ENCODE peak calls at places on chromosome 9, in ten cellular contexts. One of them, this sample, is unnamed.
A peak's percentile ranks its signal among the peaks of the same experiment; 100 is the strongest.

GRCh38 chr9:124652203-124652992 is 118.7 kb downstream of the NR6A1 start:
- DNase-seq in colonic mucosa: no peak
- DNase-seq in transverse colon: no peak
- DNase-seq in cardiac muscle cell: peak; percentile 60
- DNase-seq in fibroblast of pulmonary artery: peak; percentile 72
- DNase-seq in mucosa of descending colon: no peak
- DNase-seq in hepatocyte: peak; percentile 52
- DNase-seq in heart left ventricle: no peak
- DNase-seq in cardiac fibroblast: peak; percentile 68
- DNase-seq in tibial nerve: no peak
- DNase-seq in this sample: no peak

GRCh38 chr9:93264338-93265125 is 80.6 kb downstream of the WNK2 start:
- DNase-seq in colonic mucosa: peak; percentile 15
- DNase-seq in transverse colon: no peak
- DNase-seq in cardiac muscle cell: no peak
- DNase-seq in fibroblast of pulmonary artery: no peak
- DNase-seq in mucosa of descending colon: peak; percentile 17
- DNase-seq in hepatocyte: peak; percentile 2
- DNase-seq in heart left ventricle: no peak
- DNase-seq in cardiac fibroblast: no peak
- DNase-seq in tibial nerve: no peak
- DNase-seq in this sample: no peak

GRCh38 chr9:27151693-27152397 is 42.8 kb downstream of the TEK start:
- DNase-seq in colonic mucosa: no peak
- DNase-seq in transverse colon: no peak
- DNase-seq in cardiac muscle cell: no peak
- DNase-seq in fibroblast of pulmonary artery: peak; percentile 82
- DNase-seq in mucosa of descending colon: no peak
- DNase-seq in hepatocyte: no peak
- DNase-seq in heart left ventricle: no peak
- DNase-seq in cardiac fibroblast: peak; percentile 85
- DNase-seq in tibial nerve: no peak
- DNase-seq in this sample: no peak

GRCh38 chr9:71544464-71544863 is 223.8 kb downstream of the CEMIP2 start:
- DNase-seq in colonic mucosa: no peak
- DNase-seq in transverse colon: no peak
- DNase-seq in cardiac muscle cell: no peak
- DNase-seq in fibroblast of pulmonary artery: no peak
- DNase-seq in mucosa of descending colon: no peak
- DNase-seq in hepatocyte: no peak
- DNase-seq in heart left ventricle: no peak
- DNase-seq in cardiac fibroblast: no peak
- DNase-seq in tibial nerve: no peak
- DNase-seq in this sample: no peak

GRCh38 chr9:116081437-116082110 is 72.0 kb upstream of the PAPPA start:
- DNase-seq in colonic mucosa: no peak
- DNase-seq in transverse colon: no peak
- DNase-seq in cardiac muscle cell: no peak
- DNase-seq in fibroblast of pulmonary artery: peak; percentile 48
- DNase-seq in mucosa of descending colon: no peak
- DNase-seq in hepatocyte: peak; percentile 7
- DNase-seq in heart left ventricle: no peak
- DNase-seq in cardiac fibroblast: peak; percentile 74
- DNase-seq in tibial nerve: no peak
- DNase-seq in this sample: no peak

GRCh38 chr9:114318416-114318815 is 4.5 kb upstream of the ORM1 start:
- DNase-seq in colonic mucosa: peak; percentile 6
- DNase-seq in transverse colon: no peak
- DNase-seq in cardiac muscle cell: no peak
- DNase-seq in fibroblast of pulmonary artery: no peak
- DNase-seq in mucosa of descending colon: no peak
- DNase-seq in hepatocyte: no peak
- DNase-seq in heart left ventricle: no peak
- DNase-seq in cardiac fibroblast: no peak
- DNase-seq in tibial nerve: no peak
- DNase-seq in this sample: no peak

GRCh38 chr9:133261103-133261752 is 13.8 kb downstream of the ABO start:
- DNase-seq in colonic mucosa: no peak
- DNase-seq in transverse colon: no peak
- DNase-seq in cardiac muscle cell: no peak
- DNase-seq in fibroblast of pulmonary artery: no peak
- DNase-seq in mucosa of descending colon: no peak
- DNase-seq in hepatocyte: no peak
- DNase-seq in heart left ventricle: no peak
- DNase-seq in cardiac fibroblast: no peak
- DNase-seq in tibial nerve: no peak
- DNase-seq in this sample: no peak

GRCh38 chr9:132099741-132100407 is 20.2 kb upstream of the MED27 start:
- DNase-seq in colonic mucosa: no peak
- DNase-seq in transverse colon: no peak
- DNase-seq in cardiac muscle cell: no peak
- DNase-seq in fibroblast of pulmonary artery: no peak
- DNase-seq in mucosa of descending colon: no peak
- DNase-seq in hepatocyte: no peak
- DNase-seq in heart left ventricle: no peak
- DNase-seq in cardiac fibroblast: no peak
- DNase-seq in tibial nerve: no peak
- DNase-seq in this sample: no peak

GRCh38 chr9:124810513-124811355 is 33.8 kb downstream of the OLFML2A start:
- DNase-seq in colonic mucosa: no peak
- DNase-seq in transverse colon: no peak
- DNase-seq in cardiac muscle cell: peak; percentile 60
- DNase-seq in fibroblast of pulmonary artery: peak; percentile 67
- DNase-seq in mucosa of descending colon: no peak
- DNase-seq in hepatocyte: peak; percentile 79
- DNase-seq in heart left ventricle: peak; percentile 28
- DNase-seq in cardiac fibroblast: peak; percentile 78
- DNase-seq in tibial nerve: no peak
- DNase-seq in this sample: no peak

GRCh38 chr9:79196606-79197005 is 375.2 kb upstream of the TLE4 start:
- DNase-seq in colonic mucosa: no peak
- DNase-seq in transverse colon: no peak
- DNase-seq in cardiac muscle cell: no peak
- DNase-seq in fibroblast of pulmonary artery: peak; percentile 47
- DNase-seq in mucosa of descending colon: no peak
- DNase-seq in hepatocyte: no peak
- DNase-seq in heart left ventricle: no peak
- DNase-seq in cardiac fibroblast: peak; percentile 32
- DNase-seq in tibial nerve: no peak
- DNase-seq in this sample: no peak

GRCh38 chr9:91516781-91517180 is 93.1 kb upstream of the NFIL3 start:
- DNase-seq in colonic mucosa: no peak
- DNase-seq in transverse colon: no peak
- DNase-seq in cardiac muscle cell: no peak
- DNase-seq in fibroblast of pulmonary artery: no peak
- DNase-seq in mucosa of descending colon: no peak
- DNase-seq in hepatocyte: no peak
- DNase-seq in heart left ventricle: no peak
- DNase-seq in cardiac fibroblast: no peak
- DNase-seq in tibial nerve: no peak
- DNase-seq in this sample: no peak

GRCh38 chr9:114930063-114930812 is at the start of gene TNFSF8:
- DNase-seq in colonic mucosa: peak; percentile 29
- DNase-seq in transverse colon: peak; percentile 35
- DNase-seq in cardiac muscle cell: no peak
- DNase-seq in fibroblast of pulmonary artery: no peak
- DNase-seq in mucosa of descending colon: peak; percentile 40
- DNase-seq in hepatocyte: no peak
- DNase-seq in heart left ventricle: no peak
- DNase-seq in cardiac fibroblast: no peak
- DNase-seq in tibial nerve: no peak
- DNase-seq in this sample: no peak

GRCh38 chr9:94269264-94269663 is 10.2 kb downstream of the ZNF169 start:
- DNase-seq in colonic mucosa: no peak
- DNase-seq in transverse colon: no peak
- DNase-seq in cardiac muscle cell: no peak
- DNase-seq in fibroblast of pulmonary artery: no peak
- DNase-seq in mucosa of descending colon: no peak
- DNase-seq in hepatocyte: no peak
- DNase-seq in heart left ventricle: no peak
- DNase-seq in cardiac fibroblast: no peak
- DNase-seq in tibial nerve: no peak
- DNase-seq in this sample: no peak

GRCh38 chr9:34381323-34381722 is 4.6 kb upstream of the MYORG start:
- DNase-seq in colonic mucosa: peak; percentile 57
- DNase-seq in transverse colon: peak; percentile 63
- DNase-seq in cardiac muscle cell: no peak
- DNase-seq in fibroblast of pulmonary artery: no peak
- DNase-seq in mucosa of descending colon: peak; percentile 75
- DNase-seq in hepatocyte: peak; percentile 13
- DNase-seq in heart left ventricle: no peak
- DNase-seq in cardiac fibroblast: no peak
- DNase-seq in tibial nerve: no peak
- DNase-seq in this sample: no peak

DNA sequence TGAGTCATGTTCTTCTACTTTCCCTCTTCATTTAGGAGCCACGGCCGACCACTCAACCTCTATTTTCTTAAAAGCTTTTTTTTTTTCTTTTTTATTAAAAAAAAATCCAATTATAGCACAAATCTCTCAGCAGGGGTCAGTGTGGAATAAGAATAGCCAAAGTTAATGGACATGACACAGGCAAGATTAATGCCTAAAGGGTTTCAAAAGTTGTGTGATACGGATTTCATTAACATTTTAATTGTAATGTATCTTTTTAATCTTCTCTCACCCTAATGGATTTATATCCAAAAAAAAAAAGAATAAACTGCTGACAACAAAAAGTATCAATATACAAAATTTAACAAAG is 5.4 kb downstream of the NACC2 start:
- DNase-seq in colonic mucosa: no peak
- DNase-seq in transverse colon: no peak
- DNase-seq in cardiac muscle cell: no peak
- DNase-seq in fibroblast of pulmonary artery: peak; percentile 67
- DNase-seq in mucosa of descending colon: no peak
- DNase-seq in hepatocyte: no peak
- DNase-seq in heart left ventricle: no peak
- DNase-seq in cardiac fibroblast: peak; percentile 67
- DNase-seq in tibial nerve: no peak
- DNase-seq in this sample: no peak
- TF ChIP-seq CTCF in colonic mucosa: no peak
- TF ChIP-seq CTCF in transverse colon: peak; percentile 38
- TF ChIP-seq CTCF in cardiac muscle cell: peak; percentile 42
- TF ChIP-seq CTCF in fibroblast of pulmonary artery: peak; percentile 47
- TF ChIP-seq CTCF in mucosa of descending colon: no peak
- TF ChIP-seq CTCF in hepatocyte: peak; percentile 53
- TF ChIP-seq CTCF in heart left ventricle: peak; percentile 58
- TF ChIP-seq CTCF in cardiac fibroblast: peak; percentile 40
- TF ChIP-seq CTCF in tibial nerve: peak; percentile 11
- TF ChIP-seq CTCF in this sample: no peak

GRCh38 chr9:117714282-117714681 is 10.1 kb downstream of the TLR4 start:
- DNase-seq in colonic mucosa: no peak
- DNase-seq in transverse colon: no peak
- DNase-seq in cardiac muscle cell: no peak
- DNase-seq in fibroblast of pulmonary artery: no peak
- DNase-seq in mucosa of descending colon: peak; percentile 37
- DNase-seq in hepatocyte: peak; percentile 9
- DNase-seq in heart left ventricle: no peak
- DNase-seq in cardiac fibroblast: no peak
- DNase-seq in tibial nerve: no peak
- DNase-seq in this sample: no peak
- TF ChIP-seq CTCF in colonic mucosa: no peak
- TF ChIP-seq CTCF in transverse colon: no peak
- TF ChIP-seq CTCF in cardiac muscle cell: no peak
- TF ChIP-seq CTCF in fibroblast of pulmonary artery: no peak
- TF ChIP-seq CTCF in mucosa of descending colon: no peak
- TF ChIP-seq CTCF in hepatocyte: peak; percentile 14
- TF ChIP-seq CTCF in heart left ventricle: no peak
- TF ChIP-seq CTCF in cardiac fibroblast: no peak
- TF ChIP-seq CTCF in tibial nerve: no peak
- TF ChIP-seq CTCF in this sample: no peak

GRCh38 chr9:18229992-18230676 is 243.8 kb upstream of the ADAMTSL1 start:
- DNase-seq in colonic mucosa: no peak
- DNase-seq in transverse colon: no peak
- DNase-seq in cardiac muscle cell: no peak
- DNase-seq in fibroblast of pulmonary artery: no peak
- DNase-seq in mucosa of descending colon: no peak
- DNase-seq in hepatocyte: no peak
- DNase-seq in heart left ventricle: no peak
- DNase-seq in cardiac fibroblast: no peak
- DNase-seq in tibial nerve: no peak
- DNase-seq in this sample: no peak
- TF ChIP-seq CTCF in colonic mucosa: no peak
- TF ChIP-seq CTCF in transverse colon: no peak
- TF ChIP-seq CTCF in cardiac muscle cell: no peak
- TF ChIP-seq CTCF in fibroblast of pulmonary artery: peak; percentile 3
- TF ChIP-seq CTCF in mucosa of descending colon: no peak
- TF ChIP-seq CTCF in hepatocyte: peak; percentile 21
- TF ChIP-seq CTCF in heart left ventricle: no peak
- TF ChIP-seq CTCF in cardiac fibroblast: no peak
- TF ChIP-seq CTCF in tibial nerve: no peak
- TF ChIP-seq CTCF in this sample: no peak

GRCh38 chr9:122314193-122314592 is 49.5 kb downstream of the MRRF start:
- DNase-seq in colonic mucosa: no peak
- DNase-seq in transverse colon: no peak
- DNase-seq in cardiac muscle cell: no peak
- DNase-seq in fibroblast of pulmonary artery: no peak
- DNase-seq in mucosa of descending colon: no peak
- DNase-seq in hepatocyte: no peak
- DNase-seq in heart left ventricle: no peak
- DNase-seq in cardiac fibroblast: no peak
- DNase-seq in tibial nerve: no peak
- DNase-seq in this sample: no peak

GRCh38 chr9:122307036-122307435 is 42.4 kb downstream of the MRRF start:
- DNase-seq in colonic mucosa: no peak
- DNase-seq in transverse colon: no peak
- DNase-seq in cardiac muscle cell: peak; percentile 13
- DNase-seq in fibroblast of pulmonary artery: no peak
- DNase-seq in mucosa of descending colon: no peak
- DNase-seq in hepatocyte: no peak
- DNase-seq in heart left ventricle: no peak
- DNase-seq in cardiac fibroblast: no peak
- DNase-seq in tibial nerve: no peak
- DNase-seq in this sample: no peak

GRCh38 chr9:122315534-122315933 is 50.9 kb downstream of the MRRF start:
- DNase-seq in colonic mucosa: no peak
- DNase-seq in transverse colon: no peak
- DNase-seq in cardiac muscle cell: no peak
- DNase-seq in fibroblast of pulmonary artery: no peak
- DNase-seq in mucosa of descending colon: no peak
- DNase-seq in hepatocyte: no peak
- DNase-seq in heart left ventricle: no peak
- DNase-seq in cardiac fibroblast: peak; percentile 25
- DNase-seq in tibial nerve: no peak
- DNase-seq in this sample: no peak

GRCh38 chr9:122307925-122308324 is 43.2 kb downstream of the MRRF start:
- DNase-seq in colonic mucosa: no peak
- DNase-seq in transverse colon: no peak
- DNase-seq in cardiac muscle cell: no peak
- DNase-seq in fibroblast of pulmonary artery: peak; percentile 26
- DNase-seq in mucosa of descending colon: no peak
- DNase-seq in hepatocyte: no peak
- DNase-seq in heart left ventricle: no peak
- DNase-seq in cardiac fibroblast: peak; percentile 32
- DNase-seq in tibial nerve: no peak
- DNase-seq in this sample: no peak

DNA sequence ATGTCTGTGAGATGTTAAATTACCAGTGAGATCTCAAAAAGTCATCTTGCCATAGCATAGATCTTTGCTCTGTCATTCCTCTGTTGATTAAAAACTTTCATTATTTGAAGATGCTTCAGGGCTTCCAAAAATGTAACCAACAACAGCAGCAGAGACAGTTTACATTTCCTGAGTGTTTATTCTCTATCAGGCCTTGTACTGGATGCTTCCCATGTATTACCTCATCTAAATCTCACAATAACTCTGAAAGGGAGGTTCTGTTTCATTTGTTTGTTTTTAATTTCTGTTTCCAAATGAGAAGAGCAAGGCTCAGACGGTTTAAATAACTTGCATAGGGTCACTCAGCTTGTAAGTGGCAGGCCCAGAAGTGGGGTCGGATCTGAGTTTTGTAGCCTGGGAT is 45.2 kb downstream of the MRRF start:
- DNase-seq in colonic mucosa: no peak
- DNase-seq in transverse colon: no peak
- DNase-seq in cardiac muscle cell: no peak
- DNase-seq in fibroblast of pulmonary artery: no peak
- DNase-seq in mucosa of descending colon: no peak
- DNase-seq in hepatocyte: no peak
- DNase-seq in heart left ventricle: no peak
- DNase-seq in cardiac fibroblast: no peak
- DNase-seq in tibial nerve: no peak
- DNase-seq in this sample: no peak
- TF ChIP-seq CTCF in colonic mucosa: no peak
- TF ChIP-seq CTCF in transverse colon: no peak
- TF ChIP-seq CTCF in cardiac muscle cell: no peak
- TF ChIP-seq CTCF in fibroblast of pulmonary artery: no peak
- TF ChIP-seq CTCF in mucosa of descending colon: no peak
- TF ChIP-seq CTCF in hepatocyte: no peak
- TF ChIP-seq CTCF in heart left ventricle: no peak
- TF ChIP-seq CTCF in cardiac fibroblast: no peak
- TF ChIP-seq CTCF in tibial nerve: no peak
- TF ChIP-seq CTCF in this sample: no peak